ENCODE peak calls at places on chromosomes 5 and 9, in nine cellular contexts. One of them, this sample, is unnamed.

GRCh38 chr5:89480406-89481007 is 597.5 kb upstream of the MEF2C start:
- DNase-seq in EL: no peak
- DNase-seq in stimulated activated CD8-positive, alpha-beta memory T cell treated with anti-CD3 and anti-CD28 coated beads, Interleukin-7, amount 100 ng/mL, for 48 hours: no peak
- DNase-seq in omental fat pad: no peak
- DNase-seq in AG20443: no peak
- DNase-seq in GM03348: peak
- DNase-seq in ecto neural progenitor cell: no peak
- DNase-seq in HEK293T: no peak
- DNase-seq in tibial artery: no peak
- DNase-seq in this sample: no peak

GRCh38 chr9:107059215-107059614 is 196.2 kb downstream of the ZNF462 start:
- DNase-seq in HEK293T: no peak
- DNase-seq in omental fat pad: no peak
- DNase-seq in EL: no peak
- DNase-seq in ecto neural progenitor cell: no peak
- DNase-seq in AG20443: no peak
- DNase-seq in GM03348: no peak
- DNase-seq in tibial artery: no peak
- DNase-seq in stimulated activated CD8-positive, alpha-beta memory T cell treated with anti-CD3 and anti-CD28 coated beads, Interleukin-7, amount 100 ng/mL, for 48 hours: no peak
- DNase-seq in this sample: no peak

GRCh38 chr5:6781711-6782110 is 68.5 kb downstream of the TENT4A start:
- DNase-seq in stimulated activated CD8-positive, alpha-beta memory T cell treated with anti-CD3 and anti-CD28 coated beads, Interleukin-7, amount 100 ng/mL, for 48 hours: no peak
- DNase-seq in HEK293T: no peak
- DNase-seq in tibial artery: no peak
- DNase-seq in AG20443: no peak
- DNase-seq in GM03348: no peak
- DNase-seq in EL: peak
- DNase-seq in ecto neural progenitor cell: no peak
- DNase-seq in omental fat pad: no peak
- DNase-seq in this sample: no peak

GRCh38 chr5:149014634-149015033 is 48.2 kb downstream of the SH3TC2 start:
- DNase-seq in HEK293T: no peak
- DNase-seq in EL: peak
- DNase-seq in omental fat pad: no peak
- DNase-seq in tibial artery: no peak
- DNase-seq in GM03348: no peak
- DNase-seq in ecto neural progenitor cell: no peak
- DNase-seq in stimulated activated CD8-positive, alpha-beta memory T cell treated with anti-CD3 and anti-CD28 coated beads, Interleukin-7, amount 100 ng/mL, for 48 hours: no peak
- DNase-seq in AG20443: no peak
- DNase-seq in this sample: no peak

GRCh38 chr5:55994502-55994997 is at the start of gene IL6ST:
- DNase-seq in ecto neural progenitor cell: no peak
- DNase-seq in GM03348: peak
- DNase-seq in stimulated activated CD8-positive, alpha-beta memory T cell treated with anti-CD3 and anti-CD28 coated beads, Interleukin-7, amount 100 ng/mL, for 48 hours: no peak
- DNase-seq in AG20443: peak
- DNase-seq in omental fat pad: peak
- DNase-seq in HEK293T: peak
- DNase-seq in tibial artery: peak
- DNase-seq in EL: peak
- DNase-seq in this sample: no peak

GRCh38 chr9:81823672-81824554 is 104.3 kb upstream of the SPATA31D4 start:
- DNase-seq in stimulated activated CD8-positive, alpha-beta memory T cell treated with anti-CD3 and anti-CD28 coated beads, Interleukin-7, amount 100 ng/mL, for 48 hours: no peak
- DNase-seq in ecto neural progenitor cell: no peak
- DNase-seq in tibial artery: no peak
- DNase-seq in AG20443: no peak
- DNase-seq in GM03348: no peak
- DNase-seq in EL: no peak
- DNase-seq in HEK293T: no peak
- DNase-seq in omental fat pad: no peak
- DNase-seq in this sample: no peak

GRCh38 chr5:10301842-10302610 is 5.7 kb downstream of the CMBL start:
- DNase-seq in HEK293T: no peak
- DNase-seq in omental fat pad: no peak
- DNase-seq in stimulated activated CD8-positive, alpha-beta memory T cell treated with anti-CD3 and anti-CD28 coated beads, Interleukin-7, amount 100 ng/mL, for 48 hours: no peak
- DNase-seq in tibial artery: no peak
- DNase-seq in AG20443: peak
- DNase-seq in GM03348: no peak
- DNase-seq in EL: no peak
- DNase-seq in ecto neural progenitor cell: no peak
- DNase-seq in this sample: no peak

GRCh38 chr5:109191153-109191558 is 218.6 kb downstream of the PJA2 start:
- DNase-seq in GM03348: peak
- DNase-seq in tibial artery: peak
- DNase-seq in omental fat pad: no peak
- DNase-seq in AG20443: peak
- DNase-seq in HEK293T: no peak
- DNase-seq in stimulated activated CD8-positive, alpha-beta memory T cell treated with anti-CD3 and anti-CD28 coated beads, Interleukin-7, amount 100 ng/mL, for 48 hours: no peak
- DNase-seq in ecto neural progenitor cell: no peak
- DNase-seq in EL: peak
- DNase-seq in this sample: no peak

GRCh38 chr5:67404261-67405100 is 207.9 kb upstream of the CD180 start:
- DNase-seq in tibial artery: no peak
- DNase-seq in HEK293T: no peak
- DNase-seq in AG20443: no peak
- DNase-seq in stimulated activated CD8-positive, alpha-beta memory T cell treated with anti-CD3 and anti-CD28 coated beads, Interleukin-7, amount 100 ng/mL, for 48 hours: no peak
- DNase-seq in GM03348: no peak
- DNase-seq in EL: peak
- DNase-seq in omental fat pad: no peak
- DNase-seq in ecto neural progenitor cell: no peak
- DNase-seq in this sample: no peak

GRCh38 chr5:42570946-42571625 is 147.8 kb downstream of the GHR start:
- DNase-seq in tibial artery: no peak
- DNase-seq in ecto neural progenitor cell: no peak
- DNase-seq in stimulated activated CD8-positive, alpha-beta memory T cell treated with anti-CD3 and anti-CD28 coated beads, Interleukin-7, amount 100 ng/mL, for 48 hours: no peak
- DNase-seq in HEK293T: no peak
- DNase-seq in AG20443: peak
- DNase-seq in EL: peak
- DNase-seq in GM03348: peak
- DNase-seq in omental fat pad: no peak
- DNase-seq in this sample: no peak

This sample was measured in esophagus muscularis mucosa.